ENCODE peak calls at places on chromosomes 16 and 17, in five cellular contexts. T is lung, R is psoas muscle, U is aorta, Z is pancreas. F is an unnamed sample. For H3K4me1 and H3K9me3, the result is how much of the 10 kb centered on the place peaks cover.

GRCh38 chr17:37177234-37177633 is 198.6 kb upstream of the C17orf78 start:
- DNase-seq in R (no peak), U (no peak), Z (no peak), T (no peak), F (no peak)

GRCh38 chr17:55442953-55443683 is 21.5 kb upstream of the MMD start:
- DNase-seq in Z (no peak), R (no peak), T (no peak), U (no peak), F (no peak)

GRCh38 chr16:85353839-85354622 is 241.8 kb upstream of the CIBAR2 start:
- DNase-seq in R (no peak), T (peak), Z (no peak), U (no peak), F (no peak)

GRCh38 chr17:50559674-50560184 is 786 bp upstream of the CACNA1G start:
- DNase-seq in Z (no peak), T (no peak), R (peak), U (peak), F (peak)

GRCh38 chr17:44738214-44738906 is 20.4 kb upstream of the ADAM11 start:
- DNase-seq in T (no peak), R (no peak), U (no peak), Z (no peak), F (no peak)

GRCh38 chr17:41773190-41773588 is 13.3 kb downstream of the JUP start:
- DNase-seq in T (peak), R (peak), U (peak), Z (peak), F (no peak)

GRCh38 chr16:89314357-89314756 is 96.9 kb downstream of the ZNF778 start:
- DNase-seq in T (no peak), U (no peak), Z (no peak), R (no peak), F (no peak)

GRCh38 chr17:47120521-47121095 is 68.5 kb downstream of the CDC27 start:
- DNase-seq in T (no peak), Z (no peak), U (no peak), R (no peak), F (no peak)

GRCh38 chr17:82985973-82986372 is 93.4 kb upstream of the METRNL start:
- DNase-seq in U (no peak), T (peak), Z (peak), R (no peak), F (peak)

GRCh38 chr16:27665881-27666280 is 115.9 kb downstream of the KATNIP start:
- DNase-seq in T (no peak), U (no peak), R (no peak), Z (no peak), F (no peak)

GRCh38 chr16:63981639-63982038 is 1140.2 kb downstream of the CDH11 start:
- DNase-seq in T (no peak), U (no peak), R (no peak), Z (no peak), F (no peak)

GRCh38 chr17:77503293-77503655 is 362.5 kb downstream of the SEC14L1 start:
- DNase-seq in T (no peak), U (peak), R (no peak), Z (no peak), F (no peak)

GRCh38 chr16:12901597-12902436 is at the start of gene SHISA9:
- DNase-seq in T (no peak), R (no peak), U (peak), Z (no peak), F (no peak)
- H3K27ac ChIP-seq in T (no peak), R (no peak), U (no peak), Z (no peak), F (no peak)

DNA sequence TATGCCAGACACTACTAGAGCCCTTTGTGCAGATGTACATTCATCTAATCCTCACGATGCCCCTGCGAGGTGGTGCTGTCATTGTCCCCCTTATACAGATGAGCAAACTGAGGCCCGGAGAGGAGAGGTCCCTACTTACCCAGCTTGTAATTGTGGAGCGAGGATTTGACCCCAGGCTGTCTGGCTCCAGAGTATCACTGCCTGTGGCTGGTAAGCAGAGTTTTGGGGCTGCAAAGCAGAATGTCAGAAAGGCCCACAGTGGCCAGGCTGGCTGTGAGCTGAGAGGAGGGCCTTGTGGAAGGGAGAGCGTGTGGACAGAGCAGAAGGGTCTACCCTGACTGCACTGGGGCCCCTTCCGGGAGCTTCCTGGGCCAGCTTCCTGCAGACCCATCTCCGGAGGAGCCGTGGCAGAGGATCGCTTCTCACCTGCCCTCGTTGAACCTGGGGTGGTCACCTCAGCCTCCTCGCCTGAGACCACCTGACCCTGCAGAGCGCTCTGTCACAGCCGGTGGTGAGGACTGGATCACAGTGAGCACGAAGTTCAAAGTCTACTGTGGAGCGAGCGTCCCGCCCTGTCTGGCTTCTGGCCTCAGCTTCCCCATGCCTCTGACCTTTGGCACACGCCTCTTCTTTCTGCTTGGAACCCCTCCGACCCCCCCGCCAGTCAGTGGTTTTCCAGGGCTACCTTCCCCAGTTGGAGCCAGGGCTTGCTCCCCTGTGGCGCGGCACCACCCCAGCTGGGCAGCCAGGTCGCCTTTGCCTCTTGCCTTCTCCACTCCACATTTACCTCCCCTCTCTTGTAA is 12.1 kb downstream of the CMIP start:
- DNase-seq in R (peak), U (no peak), Z (peak), T (no peak), F (no peak)
- H3K4me1 ChIP-seq in R (under half), U (under half), Z (under half), T (under half), F (under half)

GRCh38 chr16:35176449-35176848 is 1717.0 kb downstream of the TP53TG3F start:
- DNase-seq in T (no peak), U (peak), R (no peak), Z (no peak), F (no peak)
- H3K9me3 ChIP-seq in T (under half), U (under half), R (under half), Z (under half), F (under half)

GRCh38 chr17:38731526-38732294 is 1.6 kb downstream of the CISD3 start:
- DNase-seq in R (no peak), T (no peak), Z (no peak), U (no peak), F (no peak)

GRCh38 chr17:38730526-38731379 is 612 bp downstream of the CISD3 start:
- DNase-seq in T (peak), R (peak), Z (peak), U (peak), F (no peak)

GRCh38 chr17:38734235-38734633 is 4.1 kb downstream of the CISD3 start:
- DNase-seq in U (no peak), R (no peak), T (no peak), Z (no peak), F (no peak)

GRCh38 chr17:38733315-38734234 is 3.4 kb downstream of the CISD3 start:
- DNase-seq in T (no peak), R (no peak), U (no peak), Z (peak), F (no peak)

GRCh38 chr17:38732376-38733314 is 2.5 kb downstream of the CISD3 start:
- DNase-seq in U (no peak), Z (peak), T (no peak), R (no peak), F (no peak)
- H3K27ac ChIP-seq in U (no peak), Z (peak), T (peak), R (no peak), F (no peak)

GRCh38 chr17:4175921-4176802 is 33.2 kb downstream of the CYB5D2 start:
- DNase-seq in T (no peak), Z (no peak), U (peak), R (no peak), F (no peak)

GRCh38 chr17:4179071-4179470 is 36.1 kb downstream of the CYB5D2 start:
- DNase-seq in R (no peak), U (peak), T (no peak), Z (no peak), F (no peak)

GRCh38 chr17:4177732-4178131 is 34.7 kb downstream of the CYB5D2 start:
- DNase-seq in U (peak), T (no peak), R (no peak), Z (no peak), F (no peak)

GRCh38 chr17:4178651-4179050 is 35.7 kb downstream of the CYB5D2 start:
- DNase-seq in Z (no peak), T (no peak), U (peak), R (no peak), F (no peak)

DNA sequence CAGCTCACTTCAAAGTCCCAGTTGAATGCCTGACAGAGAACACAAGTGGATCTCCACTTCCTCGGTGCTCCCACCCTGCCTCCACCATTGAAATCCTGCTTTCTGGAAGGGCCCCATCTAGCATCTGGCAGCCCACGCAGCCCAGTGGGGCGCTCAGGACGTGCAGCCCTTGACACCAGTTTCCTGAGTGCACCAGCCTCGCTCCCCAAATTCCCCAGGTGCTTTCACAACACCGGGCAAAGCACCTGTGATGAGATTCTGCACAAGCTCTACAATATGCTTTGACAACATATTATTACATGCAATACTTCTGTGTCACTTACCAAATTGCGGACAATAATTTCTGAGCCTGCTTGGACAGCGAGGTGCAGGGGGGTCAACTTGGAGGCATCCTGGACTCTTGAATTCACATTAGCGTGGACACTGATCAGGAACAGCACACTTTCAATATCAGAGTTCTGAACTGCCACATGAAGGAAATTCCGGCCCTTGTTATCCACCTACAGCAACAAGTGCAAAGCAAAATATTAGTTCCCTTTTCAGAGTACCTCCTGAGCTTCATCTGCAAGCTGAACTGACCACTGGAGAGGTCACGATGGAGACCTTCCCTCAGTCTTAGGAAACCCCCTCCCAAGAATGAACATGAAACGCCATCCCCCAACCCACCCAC is 33.9 kb downstream of the CYB5D2 start:
- DNase-seq in T (no peak), Z (no peak), R (no peak), U (peak), F (no peak)
- H3K4me1 ChIP-seq in T (under half), Z (under half), R (under half), U (under half), F (under half)

GRCh38 chr16:851209-851810 is 50.8 kb upstream of the GNG13 start:
- DNase-seq in U (no peak), T (no peak), Z (no peak), R (no peak), F (no peak)

GRCh38 chr16:852451-853185 is 52.1 kb upstream of the GNG13 start:
- DNase-seq in T (no peak), U (no peak), R (no peak), Z (no peak), F (no peak)

GRCh38 chr16:848510-849253 is 48.1 kb upstream of the GNG13 start:
- DNase-seq in T (no peak), Z (no peak), R (no peak), U (no peak), F (no peak)

GRCh38 chr16:851871-852270 is 51.3 kb upstream of the GNG13 start:
- DNase-seq in Z (no peak), U (no peak), R (no peak), T (no peak), F (no peak)

DNA sequence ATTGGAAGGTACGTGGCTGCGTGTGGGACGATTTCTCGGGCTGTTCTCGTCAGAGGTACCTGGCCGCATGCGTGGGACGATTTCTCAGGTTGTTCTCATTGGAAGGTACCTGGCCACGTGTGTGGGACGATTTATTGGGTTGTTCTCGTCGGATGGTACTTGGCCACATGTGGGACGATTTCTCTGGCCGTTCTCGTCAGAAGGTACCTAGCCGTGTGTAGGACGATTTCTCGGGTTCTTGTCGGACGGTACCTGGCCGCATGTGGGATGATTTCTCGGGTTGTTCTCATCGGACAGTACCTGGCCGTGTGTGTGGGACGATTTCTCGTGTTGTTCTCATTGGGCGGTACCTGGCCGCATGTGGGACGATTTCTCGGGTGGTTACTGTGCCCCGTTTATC is 50.1 kb upstream of the GNG13 start:
- DNase-seq in Z (no peak), R (no peak), T (no peak), U (no peak), F (no peak)
- H3K9me3 ChIP-seq in Z (under half), R (under half), T (under half), U (under half), F (under half)

DNA sequence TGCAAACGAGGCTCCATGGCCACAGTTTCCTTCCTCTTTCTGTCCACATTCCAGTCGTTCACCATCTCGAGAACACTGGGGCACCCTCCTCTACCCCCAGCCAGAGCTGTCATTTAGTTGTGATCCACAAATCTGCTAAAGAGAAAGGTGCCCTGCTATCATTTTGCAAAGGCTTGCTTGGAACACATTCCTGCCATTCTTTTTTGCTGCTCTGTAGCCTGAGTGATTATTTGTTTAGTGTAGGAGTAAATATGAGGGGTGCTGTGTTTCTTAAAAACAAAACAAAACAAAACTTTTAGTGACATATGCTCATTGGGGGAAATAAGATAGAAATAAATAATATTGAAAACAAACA is 166.7 kb downstream of the PRKCA start:
- DNase-seq in U (no peak), R (peak), Z (no peak), T (no peak), F (no peak)
- H3K27ac ChIP-seq in U (no peak), R (no peak), Z (no peak), T (peak), F (no peak)

GRCh38 chr17:80151333-80151732 is 4.4 kb upstream of the EIF4A3 start:
- DNase-seq in Z (no peak), U (no peak), T (no peak), R (no peak), F (no peak)

GRCh38 chr17:80152057-80152831 is 5.3 kb upstream of the EIF4A3 start:
- DNase-seq in R (no peak), U (no peak), T (no peak), Z (no peak), F (no peak)

GRCh38 chr17:80154166-80154565 is 7.2 kb upstream of the EIF4A3 start:
- DNase-seq in Z (no peak), T (no peak), R (no peak), U (no peak), F (no peak)

GRCh38 chr17:80147035-80147939 is at the start of gene EIF4A3:
- DNase-seq in Z (peak), U (peak), R (peak), T (peak), F (peak)

DNA sequence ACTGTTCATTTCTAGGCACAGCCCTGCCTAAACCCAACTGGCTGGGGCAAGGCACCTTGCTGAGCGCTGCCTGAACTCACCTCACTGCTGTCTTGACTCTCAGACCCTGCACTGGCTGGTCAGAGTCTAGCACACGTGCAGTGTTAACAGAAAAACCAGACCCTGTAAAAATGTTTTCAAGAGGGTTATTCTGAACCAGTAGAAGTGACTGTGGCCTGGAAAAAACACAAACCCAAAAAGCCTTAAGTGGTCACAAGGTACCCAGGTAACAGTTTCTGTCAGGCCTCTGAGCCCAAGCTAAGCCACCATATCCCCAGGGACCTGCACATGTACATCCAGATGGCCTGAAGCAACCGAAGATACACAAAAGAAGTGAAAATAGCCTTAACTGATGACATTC is 6.1 kb upstream of the EIF4A3 start:
- DNase-seq in U (no peak), T (no peak), Z (no peak), R (no peak), F (no peak)
- H3K4me1 ChIP-seq in U (under half), T (under half), Z (under half), R (under half), F (under half)

GRCh38 chr17:58585554-58585953 is 71.1 kb upstream of the MTMR4 start:
- DNase-seq in U (no peak), Z (no peak), R (no peak), T (no peak), F (no peak)
- H3K9me3 ChIP-seq in U (under half), Z (under half), R (under half), T (under half), F (under half)

F was measured in iPS DF 6.9.